ENCODE peak calls at places on chromosomes 12 and 14, in six cellular contexts. J is astrocyte, N is mesendoderm, W is pancreas, V is PC-3, A is prostate gland. I is an unnamed sample.

GRCh38 chr14:35124127-35124526 is 1.8 kb downstream of the PRORP start:
- DNase-seq in J (no peak), N (no peak), W (no peak), V (no peak), A (no peak), I (no peak)

GRCh38 chr14:98290596-98290995 is 981.4 kb downstream of the BCL11B start:
- DNase-seq in J (peak; percentile 29), N (no peak), W (no peak), V (peak; percentile 41), A (no peak), I (no peak)

GRCh38 chr12:57895337-57896138 is 45.8 kb upstream of the ATP23 start:
- DNase-seq in J (no peak), N (no peak), W (no peak), V (no peak), A (no peak), I (no peak)

GRCh38 chr14:50544911-50545310 is 12.5 kb upstream of the MAP4K5 start:
- DNase-seq in J (no peak), N (no peak), W (peak; percentile 67), V (no peak), A (peak; percentile 28), I (no peak)

GRCh38 chr12:10469701-10470100 is 16.5 kb upstream of the KLRC1 start:
- DNase-seq in J (no peak), N (no peak), W (no peak), V (no peak), A (no peak), I (no peak)

GRCh38 chr12:49838973-49839633 is 3.8 kb downstream of the BCDIN3D start:
- DNase-seq in J (no peak), N (peak; percentile 60), W (no peak), V (peak; percentile 60), A (no peak), I (no peak)

GRCh38 chr14:101716956-101717662 is 44.4 kb upstream of the PPP2R5C start:
- DNase-seq in J (no peak), N (no peak), W (no peak), V (no peak), A (no peak), I (no peak)

GRCh38 chr12:16385779-16386646 is 38.6 kb downstream of the MGST1 start:
- DNase-seq in J (peak; percentile 69), N (peak; percentile 70), W (no peak), V (peak; percentile 50), A (no peak), I (peak; percentile 16)

GRCh38 chr12:18646307-18646706 is 91.5 kb downstream of the PLCZ1 start:
- DNase-seq in J (no peak), N (no peak), W (no peak), V (no peak), A (no peak), I (no peak)

GRCh38 chr12:47964102-47964723 is 817 bp downstream of the TMEM106C start:
- DNase-seq in J (no peak), N (peak; percentile 65), W (no peak), V (peak; percentile 34), A (peak; percentile 34), I (no peak)

GRCh38 chr12:94867066-94867855 is 136.2 kb downstream of the NDUFA12 start:
- DNase-seq in J (peak; percentile 56), N (no peak), W (no peak), V (no peak), A (no peak), I (no peak)

DNA sequence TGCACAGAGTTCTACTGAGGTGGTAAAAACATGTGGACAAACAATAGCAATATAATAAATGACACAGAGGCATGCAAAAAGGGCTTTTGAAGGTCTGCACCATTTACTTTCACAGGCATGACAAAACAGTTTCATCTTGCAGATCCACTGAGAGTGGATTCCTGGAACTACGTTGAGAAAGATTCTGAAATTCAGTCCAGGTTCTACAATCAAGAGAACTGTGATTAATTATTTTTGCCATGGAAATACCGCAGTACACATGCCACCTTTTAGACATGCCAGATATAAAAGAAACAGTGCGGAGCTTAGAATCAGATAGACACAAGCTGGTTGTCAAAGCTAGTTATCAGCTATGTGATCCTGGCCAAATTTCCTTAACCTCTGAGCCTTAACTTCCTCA is 4.8 kb downstream of the CSRP2 start:
- DNase-seq in J (no peak), N (no peak), W (no peak), V (no peak), A (no peak), I (no peak)
- H3K27ac ChIP-seq in J (no peak overlapping the region), N (no peak overlapping the region), W (no peak overlapping the region), V (no peak overlapping the region), A (no peak overlapping the region), I (no peak overlapping the region)

GRCh38 chr14:71247106-71247505 is 339.8 kb downstream of the PCNX1 start:
- DNase-seq in J (no peak), N (no peak), W (no peak), V (no peak), A (no peak), I (no peak)
- H3K4me1 ChIP-seq in J (peaks cover 7% of the 10 kb centered on the region), N (no peaks in the 10 kb centered on the region), W (no peaks in the 10 kb centered on the region), V (peaks cover 13% of the 10 kb centered on the region), A (no peaks in the 10 kb centered on the region), I (no peaks in the 10 kb centered on the region)

GRCh38 chr12:110917961-110918360 is 2.4 kb downstream of the MYL2 start:
- DNase-seq in J (peak; percentile 31), N (no peak), W (no peak), V (peak; percentile 55), A (no peak), I (no peak)

GRCh38 chr12:110917467-110917866 is 2.9 kb downstream of the MYL2 start:
- DNase-seq in J (peak; percentile 87), N (peak; percentile 80), W (no peak), V (peak; percentile 98), A (no peak), I (no peak)

GRCh38 chr12:110916295-110916875 is 4.0 kb downstream of the MYL2 start:
- DNase-seq in J (peak; percentile 40), N (no peak), W (no peak), V (peak; percentile 60), A (no peak), I (no peak)

GRCh38 chr12:110912263-110912662 is 8.1 kb downstream of the MYL2 start:
- DNase-seq in J (no peak), N (no peak), W (no peak), V (no peak), A (no peak), I (no peak)

GRCh38 chr12:110913119-110914056 is 7.0 kb downstream of the MYL2 start:
- DNase-seq in J (no peak), N (no peak), W (no peak), V (no peak), A (no peak), I (no peak)
- H3K27ac ChIP-seq in J (no peak overlapping the region), N (no peak overlapping the region), W (no peak overlapping the region), V (no peak overlapping the region), A (no peak overlapping the region), I (no peak overlapping the region)

GRCh38 chr12:65248656-65249633 is 29.5 kb upstream of the MSRB3 start:
- DNase-seq in J (peak; percentile 19), N (peak; percentile 14), W (no peak), V (peak; percentile 33), A (no peak), I (no peak)

DNA sequence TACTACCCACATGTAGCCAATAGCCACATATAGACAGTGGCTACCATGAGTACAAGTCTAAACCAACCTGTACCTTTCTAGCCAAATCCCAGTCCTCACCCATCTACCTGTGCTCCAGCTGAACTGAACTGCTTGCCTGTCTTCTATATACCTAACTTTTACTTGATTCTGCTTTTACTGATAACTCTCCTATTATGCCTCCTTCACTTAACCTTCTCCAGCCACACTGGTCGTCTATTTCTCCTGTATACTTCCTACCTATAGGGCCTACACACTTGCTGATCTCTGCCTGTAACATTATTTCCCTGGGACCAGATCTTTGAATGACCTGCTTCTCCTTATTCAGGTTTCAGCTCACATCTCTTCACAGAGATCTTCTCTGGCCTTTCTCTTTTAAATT is 26.0 kb upstream of the MSRB3 start:
- DNase-seq in J (no peak), N (no peak), W (no peak), V (no peak), A (no peak), I (no peak)
- H3K4me1 ChIP-seq in J (no peaks in the 10 kb centered on the region), N (no peaks in the 10 kb centered on the region), W (no peaks in the 10 kb centered on the region), V (no peaks in the 10 kb centered on the region), A (no peaks in the 10 kb centered on the region), I (no peaks in the 10 kb centered on the region)

DNA sequence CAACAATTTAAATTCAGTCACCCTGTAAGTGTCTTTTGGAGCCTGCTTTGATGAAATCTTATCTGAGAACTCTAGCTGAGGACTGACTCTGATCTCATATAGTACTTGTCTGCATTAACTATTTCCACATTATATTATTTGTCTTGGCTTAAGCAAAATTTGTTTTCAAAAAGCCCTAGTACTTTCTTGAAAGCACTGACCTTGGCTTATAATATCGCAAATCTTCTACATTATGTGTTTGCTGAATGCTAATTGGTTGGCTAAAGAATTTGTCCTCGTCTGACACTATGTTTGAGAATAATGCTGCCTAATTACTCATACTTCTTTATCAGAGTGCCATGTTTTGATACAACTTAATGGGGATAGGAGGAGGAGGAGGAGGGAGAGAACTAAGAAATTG is 46.9 kb upstream of the FLRT2 start:
- DNase-seq in J (peak; percentile 22), N (no peak), W (no peak), V (no peak), A (no peak), I (no peak)
- H3K27ac ChIP-seq in J (no peak overlapping the region), N (no peak overlapping the region), W (peak overlapping the region; percentile 90), V (no peak overlapping the region), A (no peak overlapping the region), I (no peak overlapping the region)

GRCh38 chr14:69046468-69046867 is 67.4 kb upstream of the ACTN1 start:
- DNase-seq in J (peak; percentile 90), N (no peak), W (no peak), V (no peak), A (no peak), I (peak; percentile 84)
- H3K4me1 ChIP-seq in J (peaks cover 56% of the 10 kb centered on the region), N (peaks cover 24% of the 10 kb centered on the region), W (peaks cover 6% of the 10 kb centered on the region), V (no peaks in the 10 kb centered on the region), A (no peaks in the 10 kb centered on the region), I (peaks cover 94% of the 10 kb centered on the region)

DNA sequence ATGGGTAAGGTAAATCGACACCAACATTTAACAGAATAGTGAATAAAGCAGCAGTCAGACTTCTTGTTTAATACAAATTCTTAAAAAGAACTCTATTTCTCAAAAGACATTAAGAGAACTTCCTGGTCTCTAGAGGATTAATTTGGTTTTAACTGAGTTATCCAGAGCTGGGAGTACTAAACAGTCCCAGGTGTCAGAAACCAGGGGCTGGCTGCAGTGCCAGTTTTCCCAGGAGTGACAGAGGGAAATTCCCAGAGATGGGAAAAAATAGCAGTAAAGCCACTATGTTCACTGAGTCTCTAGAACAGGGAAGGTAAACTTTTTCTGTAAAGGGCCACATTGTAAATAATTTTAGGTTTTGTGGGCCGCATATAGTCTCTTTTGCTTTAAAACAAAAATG is 8.8 kb downstream of the ATP5MC2 start:
- DNase-seq in J (no peak), N (no peak), W (no peak), V (no peak), A (no peak), I (no peak)
- H3K27ac ChIP-seq in J (no peak overlapping the region), N (no peak overlapping the region), W (no peak overlapping the region), V (no peak overlapping the region), A (no peak overlapping the region), I (peak overlapping the region; percentile 25)

DNA sequence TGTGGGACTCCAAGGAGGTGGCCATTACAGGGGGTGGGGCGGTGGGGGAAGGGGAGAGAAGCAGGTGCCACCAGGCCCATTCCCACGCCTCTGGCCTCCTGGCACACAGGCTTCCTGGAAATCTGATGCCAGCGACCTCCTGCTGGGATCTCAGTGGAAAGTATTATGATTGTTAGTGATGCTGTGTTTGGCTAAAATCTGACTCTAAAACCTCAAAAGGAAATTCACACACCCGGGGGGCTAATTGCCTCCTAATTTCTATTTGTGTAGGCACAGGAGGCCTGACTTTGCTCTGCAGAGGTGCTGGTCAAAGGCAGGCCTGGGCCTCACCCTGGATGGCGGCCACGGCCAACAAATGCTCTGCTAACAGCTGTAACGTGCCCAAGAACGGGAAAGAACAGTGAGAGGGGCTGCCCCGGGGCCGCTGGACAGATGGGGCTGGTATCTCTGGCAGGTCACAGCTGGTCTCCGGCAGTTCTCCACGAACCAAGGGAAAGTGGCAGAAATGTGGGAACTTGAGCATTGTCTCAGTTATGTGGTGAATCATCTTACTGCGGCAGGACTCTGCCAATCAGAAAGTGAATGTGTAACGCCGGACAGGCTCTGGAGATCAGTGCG is 14.3 kb downstream of the FAM181A start:
- DNase-seq in J (peak; percentile 88), N (no peak), W (peak; percentile 75), V (peak; percentile 61), A (no peak), I (no peak)
- H3K4me1 ChIP-seq in J (peaks cover 20% of the 10 kb centered on the region), N (no peaks in the 10 kb centered on the region), W (peaks cover 21% of the 10 kb centered on the region), V (peaks cover 26% of the 10 kb centered on the region), A (no peaks in the 10 kb centered on the region), I (peaks cover 6% of the 10 kb centered on the region)

I was measured in heart right ventricle.